ENCODE peak calls at places on chromosomes 7 and 10, in five cellular contexts. Y is H1, P is neuronal stem cell, Z is mesendoderm, M is IMR-90. B is an unnamed sample.

GRCh38 chr10:129531969-129532660 is 65.1 kb downstream of the MGMT start:
- DNase-seq in P (no peak), M (no peak), Y (no peak), Z (no peak), B (no peak)

GRCh38 chr10:93462881-93463280 is 19.3 kb downstream of the MYOF start:
- DNase-seq in P (no peak), M (peak; percentile 54), Y (no peak), Z (no peak), B (no peak)

GRCh38 chr7:104823177-104823576 is 190.8 kb upstream of the KMT2E start:
- DNase-seq in Z (no peak), M (no peak), P (no peak), Y (no peak), B (no peak)

GRCh38 chr10:71697938-71698709 is 21.5 kb downstream of the C10orf105 start:
- DNase-seq in M (no peak), P (no peak), Z (no peak), Y (no peak), B (no peak)

GRCh38 chr10:72257051-72257892 is 16.5 kb upstream of the DDIT4 start:
- DNase-seq in M (no peak), P (no peak), Y (no peak), Z (no peak), B (no peak)

GRCh38 chr7:152588350-152588749 is 87.6 kb downstream of the XRCC2 start:
- DNase-seq in Z (peak; percentile 80), Y (no peak), M (peak; percentile 53), P (no peak), B (no peak)

GRCh38 chr10:7708832-7709231 is 5.7 kb downstream of the ITIH2 start:
- DNase-seq in Z (no peak), M (no peak), P (no peak), Y (no peak), B (no peak)

GRCh38 chr7:824106-824505 is 8.2 kb upstream of the SUN1 start:
- DNase-seq in P (no peak), Z (no peak), Y (no peak), M (no peak), B (no peak)

GRCh38 chr7:37920619-37921339 is at the start of gene EPDR1:
- DNase-seq in Y (peak; percentile 78), M (no peak), P (peak; percentile 41), Z (peak; percentile 71), B (peak; percentile 75)

GRCh38 chr7:150003304-150003810 is 129.6 kb downstream of the ATP6V0E2 start:
- DNase-seq in M (peak; percentile 0), P (no peak), Z (no peak), Y (no peak), B (no peak)

GRCh38 chr10:101346177-101346576 is 7.8 kb upstream of the BTRC start:
- DNase-seq in Z (no peak), M (no peak), P (no peak), Y (no peak), B (no peak)

GRCh38 chr7:73338321-73338720 is 10.4 kb downstream of the FKBP6 start:
- DNase-seq in M (peak; percentile 74), P (no peak), Y (no peak), Z (no peak), B (no peak)

GRCh38 chr7:138886501-138886917 is 88.5 kb upstream of the ATP6V0A4 start:
- DNase-seq in M (peak; percentile 73), P (no peak), Z (no peak), Y (no peak), B (no peak)

GRCh38 chr10:100037758-100038315 is 28.1 kb upstream of the DNMBP start:
- DNase-seq in P (no peak), Y (no peak), M (no peak), Z (no peak), B (no peak)

GRCh38 chr7:158662610-158663427 is 41.8 kb downstream of the NCAPG2 start:
- DNase-seq in P (no peak), Y (no peak), Z (no peak), M (no peak), B (no peak)

GRCh38 chr7:78398576-78398975 is 600.0 kb downstream of the PHTF2 start:
- DNase-seq in P (no peak), Y (no peak), Z (peak; percentile 49), M (no peak), B (peak; percentile 32)

GRCh38 chr10:3491571-3491970 is 293.4 kb downstream of the KLF6 start:
- DNase-seq in M (no peak), Z (no peak), Y (no peak), P (no peak), B (no peak)

GRCh38 chr10:24650669-24651391 is 72.9 kb downstream of the ARHGAP21 start:
- DNase-seq in M (no peak), Z (no peak), P (no peak), Y (no peak), B (no peak)

GRCh38 chr7:121395494-121395960 is 581 bp downstream of the FAM3C start:
- DNase-seq in M (peak; percentile 13), P (no peak), Y (no peak), Z (peak; percentile 79), B (peak; percentile 52)

GRCh38 chr10:25547391-25547790 is 372.6 kb downstream of the GPR158 start:
- DNase-seq in Z (peak; percentile 60), M (no peak), Y (no peak), P (peak; percentile 15), B (no peak)

GRCh38 chr7:128221929-128222403 is 19.1 kb upstream of the LEP start:
- DNase-seq in Z (peak; percentile 57), P (no peak), M (peak; percentile 48), Y (no peak), B (no peak)

GRCh38 chr10:103276941-103277712 is at the start of gene INA:
- DNase-seq in Z (peak; percentile 87), M (peak; percentile 61), Y (peak; percentile 88), P (peak; percentile 75), B (peak; percentile 86)

GRCh38 chr10:117980216-117980615 is 66.5 kb downstream of the RAB11FIP2 start:
- DNase-seq in M (peak; percentile 87), Y (no peak), P (no peak), Z (no peak), B (no peak)
- H2BK5ac ChIP-seq in M (no peak overlapping the region), Y (no peak overlapping the region), P (no peak overlapping the region), Z (no peak overlapping the region), B (no peak overlapping the region)

DNA sequence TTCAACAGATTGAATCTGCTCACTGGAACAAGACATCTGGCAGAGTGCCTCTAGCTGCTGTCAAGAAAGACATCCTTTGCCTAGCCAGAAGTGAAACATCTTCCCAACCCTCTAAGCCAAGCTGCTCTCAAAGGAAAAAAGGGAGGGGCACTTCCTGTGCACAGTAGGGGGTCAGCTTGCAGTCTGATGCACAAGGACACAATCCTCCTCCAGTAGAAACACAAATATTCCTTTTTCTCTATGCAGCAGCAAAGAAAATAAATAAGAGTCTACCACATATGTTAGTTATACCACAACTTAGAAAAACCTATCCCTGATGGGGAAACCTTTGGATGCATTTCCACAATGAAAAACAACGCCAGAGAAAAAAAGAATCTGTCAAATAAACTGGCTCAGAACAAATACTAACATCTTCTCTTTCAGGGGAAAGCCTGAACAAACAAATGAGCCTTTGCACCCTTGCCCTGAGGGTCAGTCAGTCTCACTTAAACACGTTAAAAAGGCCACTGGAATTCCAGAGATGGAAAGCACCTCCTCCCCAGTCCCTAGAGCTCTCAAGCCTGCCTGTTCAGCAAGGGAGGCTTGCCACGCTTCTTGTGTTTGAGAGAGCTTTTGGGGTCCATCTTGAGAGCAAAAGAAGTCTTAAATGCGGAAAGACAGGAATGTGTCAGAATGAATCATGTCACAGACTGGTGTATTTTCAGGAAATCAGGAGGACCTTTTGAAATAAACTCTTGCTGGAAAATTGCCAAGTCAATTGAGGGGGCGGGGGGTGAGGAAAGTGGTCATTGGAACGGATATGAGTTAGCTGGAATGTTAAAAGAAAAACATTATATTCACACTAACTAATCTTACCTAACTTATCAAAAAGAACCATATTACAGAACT is 7.5 kb downstream of the LAMB1 start:
- DNase-seq in M (peak; percentile 85), P (peak; percentile 71), Y (peak; percentile 57), Z (peak; percentile 89), B (peak; percentile 65)
- H2BK5ac ChIP-seq in M (peak overlapping the region; percentile 67), P (no peak overlapping the region), Y (no peak overlapping the region), Z (no peak overlapping the region), B (no peak overlapping the region)

GRCh38 chr10:14414901-14415300 is 84.2 kb upstream of the FRMD4A start:
- DNase-seq in M (peak; percentile 85), Z (no peak), P (no peak), Y (no peak), B (no peak)

GRCh38 chr10:14416308-14416700 is 85.6 kb upstream of the FRMD4A start:
- DNase-seq in P (no peak), Z (peak; percentile 74), M (no peak), Y (no peak), B (no peak)

GRCh38 chr10:14415676-14416307 is 85.1 kb upstream of the FRMD4A start:
- DNase-seq in Z (peak; percentile 43), P (no peak), Y (no peak), M (no peak), B (no peak)

GRCh38 chr10:14412624-14413023 is 81.9 kb upstream of the FRMD4A start:
- DNase-seq in Y (no peak), Z (no peak), P (no peak), M (peak; percentile 21), B (no peak)

DNA sequence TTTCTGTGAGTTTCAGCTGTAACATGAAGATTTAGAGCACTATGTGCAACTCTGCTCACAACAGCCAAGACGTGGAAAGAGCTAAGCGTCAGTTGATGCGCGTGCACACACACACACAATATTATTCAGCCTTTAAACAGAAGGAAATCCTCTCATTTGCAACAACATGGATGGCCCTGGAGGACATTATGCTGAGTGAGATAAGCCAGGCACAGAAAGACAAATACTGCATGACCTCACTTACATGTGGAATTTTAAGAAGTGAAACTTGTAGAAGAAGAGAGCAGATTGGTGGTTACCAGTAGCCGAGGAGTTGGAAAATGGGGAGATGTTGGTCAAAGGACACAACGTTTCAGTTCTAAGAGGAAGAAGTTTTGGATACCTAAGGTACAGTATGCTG is 82.9 kb upstream of the FRMD4A start:
- DNase-seq in Y (no peak), Z (no peak), P (no peak), M (peak; percentile 12), B (no peak)
- H2BK5ac ChIP-seq in Y (no peak overlapping the region), Z (no peak overlapping the region), P (no peak overlapping the region), M (peak overlapping the region; percentile 60), B (no peak overlapping the region)

GRCh38 chr7:36279251-36279925 is 110.3 kb upstream of the ANLN start:
- DNase-seq in P (no peak), M (peak; percentile 63), Y (peak; percentile 39), Z (no peak), B (no peak)
- H2BK5ac ChIP-seq in P (peak overlapping the region; percentile 26), M (no peak overlapping the region), Y (peak overlapping the region; percentile 48), Z (peak overlapping the region; percentile 0), B (no peak overlapping the region)